ENCODE peak calls at places on chromosomes 6 and 20, in six cellular contexts. S is adipocyte; M is NCI-H1417; A is ureter; X is activated naive CD8-positive, alpha-beta T cell treated with anti-CD3 and anti-CD28 coated beads, Interleukin-2, amount 50 U/mL, for 24 hours; L is AG10803. E is an unnamed sample.

GRCh38 chr6:150894935-150895686 is 29.6 kb downstream of the MTHFD1L start:
- DNase-seq in S (peak), M (peak), A (no peak), X (peak), L (peak), E (no peak)

GRCh38 chr6:31945507-31946369 is at the start of gene CFB:
- DNase-seq in S (peak), M (no peak), A (peak), X (no peak), L (peak), E (no peak)

GRCh38 chr20:44803383-44803941 is 6.9 kb downstream of the RIMS4 start:
- DNase-seq in S (no peak), M (peak), A (no peak), X (no peak), L (no peak), E (no peak)

GRCh38 chr20:8601542-8601912 is 467.4 kb upstream of the PLCB4 start:
- DNase-seq in S (no peak), M (peak), A (no peak), X (no peak), L (no peak), E (no peak)

GRCh38 chr6:3773696-3774298 is 22.3 kb upstream of the PXDC1 start:
- DNase-seq in S (peak), M (no peak), A (no peak), X (no peak), L (peak), E (no peak)

GRCh38 chr6:55449219-55449618 is 122.0 kb downstream of the GFRAL start:
- DNase-seq in S (no peak), M (peak), A (no peak), X (no peak), L (no peak), E (no peak)

GRCh38 chr6:113508249-113508648 is 348.9 kb upstream of the MARCKS start:
- DNase-seq in S (peak), M (no peak), A (no peak), X (no peak), L (no peak), E (no peak)

GRCh38 chr6:111576302-111576701 is 29.4 kb downstream of the TRAF3IP2 start:
- DNase-seq in S (no peak), M (no peak), A (no peak), X (no peak), L (peak), E (no peak)

GRCh38 chr6:125834347-125834746 is 43.6 kb downstream of the NCOA7 start:
- DNase-seq in S (no peak), M (peak), A (no peak), X (no peak), L (no peak), E (no peak)